ENCODE peak calls at places on chromosomes 1 and 21, in six cellular contexts. Q is mesendoderm, P is mesenchymal stem cell, V is H1, R is H9, D is IMR-90. L is an unnamed sample.

GRCh38 chr21:44407493-44407892 is 47.8 kb upstream of the LRRC3 start:
- DNase-seq in D (no peak), V (no peak), Q (no peak), P (no peak), R (no peak), L (no peak)

GRCh38 chr1:155352600-155352999 is 31.9 kb downstream of the RUSC1 start:
- DNase-seq in Q (peak), V (no peak), R (no peak), P (no peak), D (no peak), L (no peak)

GRCh38 chr1:154208677-154209390 is 2.7 kb upstream of the CFAP141 start:
- DNase-seq in D (no peak), Q (no peak), R (no peak), V (no peak), P (no peak), L (no peak)

GRCh38 chr1:9289724-9290493 is 2.8 kb upstream of the SPSB1 start:
- DNase-seq in P (peak), Q (peak), V (no peak), R (no peak), D (peak), L (no peak)

GRCh38 chr1:151130837-151131586 is 15.4 kb downstream of the SEMA6C start:
- DNase-seq in V (peak), R (peak), Q (peak), D (peak), P (peak), L (peak)

GRCh38 chr21:39016740-39017315 is 166.4 kb downstream of the PSMG1 start:
- DNase-seq in P (peak), R (no peak), Q (no peak), D (peak), V (no peak), L (no peak)

GRCh38 chr1:156809711-156810366 is 6.8 kb downstream of the SH2D2A start:
- DNase-seq in R (no peak), D (no peak), Q (no peak), V (no peak), P (no peak), L (no peak)

GRCh38 chr1:22001409-22001808 is at the start of gene CELA3A:
- DNase-seq in R (no peak), Q (no peak), P (no peak), V (no peak), D (no peak), L (no peak)

GRCh38 chr1:198959676-198960075 is 320.8 kb downstream of the PTPRC start:
- DNase-seq in R (no peak), P (no peak), D (no peak), V (no peak), Q (no peak), L (no peak)

GRCh38 chr1:110259770-110260169 is 49.7 kb downstream of the KCNC4 start:
- DNase-seq in D (no peak), P (no peak), Q (no peak), R (no peak), V (no peak), L (no peak)

GRCh38 chr1:230387876-230388275 is 38.3 kb downstream of the PGBD5 start:
- DNase-seq in P (no peak), V (no peak), Q (no peak), D (no peak), R (no peak), L (no peak)

GRCh38 chr1:1119272-1119890 is 3.5 kb upstream of the C1orf159 start:
- DNase-seq in V (no peak), D (no peak), Q (no peak), P (no peak), R (no peak), L (no peak)

GRCh38 chr1:235078480-235078803 is 50.2 kb downstream of the TOMM20 start:
- DNase-seq in D (no peak), P (no peak), V (no peak), Q (no peak), R (no peak), L (no peak)
- H3K23ac ChIP-seq in D (peak), P (no peak), V (peak), Q (no peak), R (no peak), L (no peak)

GRCh38 chr1:162235261-162235780 is 141.3 kb downstream of the SPATA46 start:
- DNase-seq in P (no peak), Q (no peak), D (peak), R (no peak), V (no peak), L (no peak)
- H3K23ac ChIP-seq in P (no peak), Q (no peak), D (no peak), R (no peak), V (no peak), L (no peak)

DNA sequence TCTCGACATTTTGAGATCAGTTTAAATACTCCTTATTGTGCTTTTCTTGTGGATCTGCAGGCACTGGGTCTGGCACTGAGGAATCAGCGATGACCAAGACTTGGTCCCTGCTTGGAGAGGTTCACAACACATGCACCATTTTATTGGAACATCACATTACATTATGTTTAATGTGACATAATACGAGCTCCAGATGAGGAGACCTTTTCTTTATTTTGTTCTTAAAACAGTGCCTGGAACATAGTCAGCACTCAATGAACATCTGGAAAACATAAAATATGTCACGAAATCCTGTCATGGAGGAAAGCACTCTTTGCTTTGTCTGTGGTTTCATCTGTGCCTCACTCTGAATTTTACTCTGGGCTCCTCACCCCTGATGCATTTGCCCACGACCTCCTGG is 110.7 kb downstream of the ST6GALNAC3 start:
- DNase-seq in D (no peak), V (no peak), R (no peak), P (no peak), Q (no peak), L (no peak)
- H3K23ac ChIP-seq in D (no peak), V (no peak), R (no peak), P (no peak), Q (no peak), L (no peak)

DNA sequence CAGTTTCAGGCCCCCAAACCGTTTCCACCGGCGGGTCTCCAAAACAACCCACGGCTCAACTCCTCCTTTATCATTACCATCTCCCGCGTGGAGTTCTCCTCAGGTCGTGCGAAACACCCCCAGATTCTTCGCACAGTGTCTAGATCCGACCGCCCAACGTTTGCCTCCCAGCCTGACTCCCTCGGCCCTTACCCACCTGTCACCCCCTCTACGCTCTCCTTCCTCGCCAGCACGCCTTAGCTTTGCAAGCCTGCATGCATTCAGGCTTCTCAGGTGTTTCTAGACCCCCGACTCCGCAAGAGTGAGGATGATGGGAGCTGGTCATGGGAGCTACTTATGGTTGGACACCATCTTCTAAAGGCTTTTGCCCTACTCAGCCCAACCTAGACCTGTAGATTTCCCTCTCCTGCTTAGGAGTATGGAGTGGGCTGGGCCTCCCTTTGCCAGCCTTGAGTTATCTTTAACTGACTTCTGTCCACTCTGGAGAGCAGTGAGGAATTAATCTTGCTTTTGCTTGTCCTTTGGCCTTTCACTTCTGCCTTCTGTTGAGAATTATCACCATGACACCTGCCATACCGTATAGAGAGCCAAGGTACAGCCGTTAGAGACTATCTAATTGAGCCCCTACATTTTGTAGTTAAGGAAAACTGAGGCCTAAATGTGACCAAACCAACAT is 870 bp downstream of the ATP5IF1 start:
- DNase-seq in V (no peak), P (no peak), D (no peak), Q (peak), R (no peak), L (no peak)
- H3K23ac ChIP-seq in V (no peak), P (no peak), D (peak), Q (no peak), R (no peak), L (peak)

DNA sequence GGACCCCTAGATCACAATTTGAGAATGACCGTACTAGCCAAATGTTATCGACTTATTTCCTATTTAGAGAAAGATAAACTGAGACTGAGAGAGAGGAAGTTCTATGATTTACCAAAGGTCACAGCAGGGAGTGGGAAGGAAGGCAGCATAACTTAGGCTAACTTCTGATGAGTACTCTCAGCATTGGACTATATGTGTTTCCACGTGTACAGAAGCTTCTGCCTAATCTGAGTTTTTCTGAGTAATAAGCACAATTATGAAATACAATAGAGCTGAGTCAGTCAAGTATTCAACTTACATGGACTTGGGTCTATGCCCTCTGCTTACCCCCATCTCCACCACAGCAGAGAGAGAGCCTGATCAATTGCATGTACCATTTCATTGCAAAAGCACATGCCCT is 88.1 kb upstream of the HIVEP3 start:
- DNase-seq in R (no peak), V (no peak), D (peak), Q (no peak), P (no peak), L (no peak)
- H3K23ac ChIP-seq in R (no peak), V (no peak), D (no peak), Q (no peak), P (no peak), L (no peak)

L was measured in neuronal stem cell.